ENCODE peak calls at places on chromosome 19, in nine cellular contexts. F is heart left ventricle; D is left lung; A is H9; T is CD4-positive, CD25-positive, alpha-beta regulatory T cell; M is tibial nerve; J is neural progenitor cell; R is stomach; W is right lobe of liver. B is an unnamed sample. For H3K4me1, the result is how much of the 10 kb centered on the place peaks cover.

GRCh38 chr19:44803442-44804428 is 5.2 kb upstream of the BCAM start:
- DNase-seq in F (no peak), D (no peak), A (no peak), T (no peak), M (no peak), J (no peak), R (no peak), W (no peak), B (no peak)

GRCh38 chr19:3071764-3072163 is 9.5 kb upstream of the TLE5 start:
- DNase-seq in F (no peak), D (no peak), A (no peak), T (no peak), M (no peak), J (no peak), R (no peak), W (no peak), B (no peak)

GRCh38 chr19:33472696-33473624 is 48.6 kb downstream of the PEPD start:
- DNase-seq in F (no peak), D (peak), A (no peak), T (no peak), M (no peak), J (no peak), R (no peak), W (peak), B (no peak)

GRCh38 chr19:10501971-10502523 is 1.1 kb downstream of the KEAP1 start:
- DNase-seq in F (peak), D (peak), A (peak), T (no peak), M (peak), J (peak), R (peak), W (peak), B (peak)

GRCh38 chr19:19320362-19321142 is at the start of the genes MAU2 and SUGP1:
- DNase-seq in F (peak), D (peak), A (peak), T (peak), M (peak), J (peak), R (peak), W (peak), B (peak)

GRCh38 chr19:57355916-57356315 is 4.8 kb downstream of the ZNF304 start:
- DNase-seq in F (no peak), D (no peak), A (no peak), T (no peak), M (no peak), J (no peak), R (no peak), W (no peak), B (no peak)

GRCh38 chr19:53908106-53908932 is 759 bp upstream of the CACNG7 start:
- DNase-seq in F (no peak), D (no peak), A (peak), T (peak), M (no peak), J (peak), R (peak), W (no peak), B (no peak)

GRCh38 chr19:49468746-49469447 is 5.1 kb upstream of the FLT3LG start:
- DNase-seq in F (peak), D (no peak), A (peak), T (peak), M (peak), J (peak), R (peak), W (no peak), B (no peak)

GRCh38 chr19:1624458-1624857 is 19.2 kb upstream of the UQCR11 start:
- DNase-seq in F (peak), D (no peak), A (peak), T (peak), M (no peak), J (peak), R (peak), W (no peak), B (no peak)

GRCh38 chr19:47275866-47276461 is 1.3 kb downstream of the INAFM1 start:
- DNase-seq in F (no peak), D (no peak), A (no peak), T (no peak), M (no peak), J (no peak), R (no peak), W (no peak), B (peak)

GRCh38 chr19:54448037-54448773 is 794 bp upstream of the LENG8 start:
- DNase-seq in F (peak), D (peak), A (peak), T (no peak), M (peak), J (peak), R (no peak), W (peak), B (peak)

GRCh38 chr19:927044-927706 is 1.3 kb downstream of the ARID3A start:
- DNase-seq in F (peak), D (peak), A (peak), T (no peak), M (peak), J (peak), R (peak), W (peak), B (no peak)

GRCh38 chr19:10701955-10702307 is 692 bp downstream of the QTRT1 start:
- DNase-seq in F (no peak), D (no peak), A (peak), T (no peak), M (no peak), J (peak), R (no peak), W (no peak), B (no peak)

GRCh38 chr19:50492303-50493052 is 15.8 kb upstream of the GARIN5A start:
- DNase-seq in F (peak), D (no peak), A (peak), T (no peak), M (no peak), J (peak), R (no peak), W (peak), B (peak)

GRCh38 chr19:51357952-51358351 is 8.2 kb downstream of the ETFB start:
- DNase-seq in F (no peak), D (no peak), A (no peak), T (no peak), M (no peak), J (no peak), R (no peak), W (no peak), B (no peak)

GRCh38 chr19:5820785-5821184 is 15.9 kb downstream of the NRTN start:
- DNase-seq in F (no peak), D (no peak), A (no peak), T (no peak), M (no peak), J (no peak), R (no peak), W (no peak), B (no peak)

GRCh38 chr19:1502433-1503088 is 10.3 kb downstream of the ADAMTSL5 start:
- DNase-seq in F (no peak), D (no peak), A (no peak), T (no peak), M (no peak), J (no peak), R (no peak), W (no peak), B (no peak)

GRCh38 chr19:51138549-51138979 is 3.5 kb upstream of the SIGLEC7 start:
- DNase-seq in F (no peak), D (peak), A (no peak), T (no peak), M (no peak), J (no peak), R (peak), W (peak), B (no peak)

GRCh38 chr19:44447864-44448674 is at the start of gene ZNF229:
- DNase-seq in F (peak), D (peak), A (peak), T (peak), M (peak), J (peak), R (peak), W (peak), B (peak)

GRCh38 chr19:52946322-52947310 is 16.1 kb downstream of the ZNF816 start:
- DNase-seq in F (peak), D (peak), A (peak), T (no peak), M (no peak), J (peak), R (peak), W (peak), B (peak)

GRCh38 chr19:6744381-6745288 is 5.2 kb downstream of the TRIP10 start:
- DNase-seq in F (peak), D (peak), A (no peak), T (no peak), M (peak), J (peak), R (peak), W (no peak), B (peak)

GRCh38 chr19:51030631-51031030 is 4.2 kb downstream of the KLK12 start:
- DNase-seq in F (no peak), D (no peak), A (no peak), T (no peak), M (no peak), J (no peak), R (no peak), W (no peak), B (no peak)

GRCh38 chr19:35223084-35223790 is 5.3 kb downstream of the FAM187B start:
- DNase-seq in F (no peak), D (no peak), A (no peak), T (no peak), M (no peak), J (no peak), R (no peak), W (peak), B (no peak)

GRCh38 chr19:1410136-1410786 is 2.9 kb downstream of the DAZAP1 start:
- DNase-seq in F (no peak), D (peak), A (no peak), T (no peak), M (no peak), J (no peak), R (no peak), W (no peak), B (no peak)

GRCh38 chr19:1082165-1082927 is 12.8 kb downstream of the POLR2E start:
- DNase-seq in F (peak), D (peak), A (peak), T (peak), M (no peak), J (peak), R (peak), W (peak), B (peak)

GRCh38 chr19:768424-768823 is 17.5 kb downstream of the MISP start:
- DNase-seq in F (no peak), D (no peak), A (no peak), T (no peak), M (no peak), J (no peak), R (no peak), W (no peak), B (no peak)

GRCh38 chr19:51380379-51380778 is 7.4 kb downstream of the LIM2 start:
- DNase-seq in F (no peak), D (no peak), A (no peak), T (no peak), M (no peak), J (no peak), R (no peak), W (no peak), B (no peak)

GRCh38 chr19:7427944-7428343 is 60.9 kb downstream of the PEX11G start:
- DNase-seq in F (no peak), D (no peak), A (no peak), T (no peak), M (no peak), J (no peak), R (no peak), W (no peak), B (no peak)

GRCh38 chr19:31308781-31309180 is 40.5 kb downstream of the TSHZ3 start:
- DNase-seq in F (no peak), D (no peak), A (no peak), T (no peak), M (no peak), J (no peak), R (no peak), W (no peak), B (no peak)

GRCh38 chr19:33157906-33158305 is 26.0 kb downstream of the WDR88 start:
- DNase-seq in F (no peak), D (peak), A (no peak), T (no peak), M (no peak), J (no peak), R (no peak), W (no peak), B (no peak)

GRCh38 chr19:33493401-33494275 is 28.0 kb downstream of the PEPD start:
- DNase-seq in F (no peak), D (peak), A (no peak), T (no peak), M (no peak), J (no peak), R (no peak), W (no peak), B (no peak)

GRCh38 chr19:48190288-48191284 is 20.1 kb downstream of the ZSWIM9 start:
- DNase-seq in F (no peak), D (no peak), A (peak), T (peak), M (no peak), J (peak), R (peak), W (peak), B (no peak)

GRCh38 chr19:35130761-35131720 is 3.8 kb downstream of the LGI4 start:
- DNase-seq in F (no peak), D (no peak), A (no peak), T (no peak), M (no peak), J (no peak), R (no peak), W (no peak), B (no peak)

GRCh38 chr19:39843919-39844793 is 2.0 kb downstream of the FBL start:
- DNase-seq in F (no peak), D (no peak), A (no peak), T (peak), M (no peak), J (peak), R (no peak), W (no peak), B (no peak)

GRCh38 chr19:45922281-45922680 is 7.7 kb upstream of the NANOS2 start:
- DNase-seq in F (no peak), D (no peak), A (peak), T (no peak), M (no peak), J (peak), R (no peak), W (no peak), B (no peak)

GRCh38 chr19:51637362-51637978 is 7.3 kb upstream of the SIGLEC5 start:
- DNase-seq in F (no peak), D (no peak), A (no peak), T (no peak), M (no peak), J (no peak), R (no peak), W (no peak), B (no peak)

DNA sequence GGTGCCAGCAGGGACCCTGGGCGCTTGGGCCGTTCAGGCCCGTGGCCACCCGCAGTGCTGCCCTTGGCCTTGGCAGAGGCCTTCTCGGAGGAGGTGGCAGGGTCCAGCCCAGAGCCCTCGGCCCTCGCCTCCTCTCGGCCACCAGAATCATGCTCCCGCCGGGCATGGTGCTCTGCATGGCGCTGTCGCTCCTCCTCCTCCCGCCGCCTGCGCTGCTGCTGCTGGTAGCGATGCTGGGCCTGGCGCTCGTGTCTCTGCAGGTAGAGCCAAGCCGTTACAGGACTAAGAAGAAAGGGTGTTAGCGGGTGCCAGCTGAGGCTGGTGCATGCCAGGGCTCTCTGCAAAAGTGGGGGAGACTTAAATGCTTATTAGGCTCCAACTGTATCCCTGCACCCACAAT is 9.5 kb downstream of the ANO8 start:
- DNase-seq in F (no peak), D (no peak), A (no peak), T (no peak), M (no peak), J (no peak), R (no peak), W (no peak), B (no peak)
- H3K4me1 ChIP-seq in F (under half), D (under half), A (under half), T (under half), M (under half), J (under half), R (under half), W (under half), B (under half)

GRCh38 chr19:4139614-4140236 is 13.7 kb upstream of the CREB3L3 start:
- DNase-seq in F (peak), D (peak), A (peak), T (peak), M (peak), J (peak), R (peak), W (peak), B (peak)

GRCh38 chr19:4134351-4134750 is 10.4 kb upstream of the MAP2K2 start:
- DNase-seq in F (no peak), D (no peak), A (no peak), T (no peak), M (no peak), J (no peak), R (no peak), W (no peak), B (no peak)

GRCh38 chr19:4136680-4137088 is 12.8 kb upstream of the MAP2K2 start:
- DNase-seq in F (no peak), D (no peak), A (no peak), T (no peak), M (no peak), J (no peak), R (no peak), W (no peak), B (no peak)

GRCh38 chr19:4140237-4140711 is 13.2 kb upstream of the CREB3L3 start:
- DNase-seq in F (no peak), D (no peak), A (peak), T (peak), M (no peak), J (peak), R (no peak), W (no peak), B (no peak)

DNA sequence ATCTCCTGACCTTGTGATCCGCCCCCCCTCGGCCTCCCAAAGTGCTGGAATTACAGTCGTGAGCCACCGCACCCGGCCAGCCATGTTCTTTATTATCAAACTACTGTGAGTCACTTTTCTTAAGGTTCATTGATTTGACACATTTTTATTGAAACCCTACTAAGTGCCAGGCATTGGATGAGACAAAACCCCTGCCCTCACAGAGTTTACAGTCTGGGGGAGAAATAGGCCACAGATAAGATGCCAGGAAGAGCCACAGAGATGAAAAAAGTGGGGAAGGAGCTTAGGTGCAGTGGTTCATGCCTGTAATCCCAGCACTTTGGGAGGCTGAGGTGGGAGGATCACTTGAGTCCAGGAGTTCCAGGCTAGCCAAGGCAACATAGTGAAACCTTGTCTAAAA is 14.5 kb upstream of the MAP2K2 start:
- DNase-seq in F (no peak), D (no peak), A (no peak), T (no peak), M (no peak), J (no peak), R (no peak), W (no peak), B (no peak)
- H3K4me1 ChIP-seq in F (under half), D (under half), A (under half), T (under half), M (under half), J (under half), R (under half), W (under half), B (under half)

GRCh38 chr19:17607936-17608335 is 52.5 kb downstream of the COLGALT1 start:
- DNase-seq in F (no peak), D (no peak), A (no peak), T (no peak), M (no peak), J (no peak), R (no peak), W (no peak), B (no peak)

GRCh38 chr19:17604372-17605025 is 49.0 kb downstream of the COLGALT1 start:
- DNase-seq in F (no peak), D (no peak), A (no peak), T (no peak), M (no peak), J (no peak), R (no peak), W (no peak), B (no peak)

GRCh38 chr19:17606786-17607185 is 51.3 kb downstream of the COLGALT1 start:
- DNase-seq in F (no peak), D (no peak), A (peak), T (no peak), M (no peak), J (peak), R (no peak), W (no peak), B (no peak)

GRCh38 chr19:17605117-17605516 is 49.7 kb downstream of the COLGALT1 start:
- DNase-seq in F (no peak), D (no peak), A (no peak), T (no peak), M (no peak), J (no peak), R (no peak), W (no peak), B (no peak)

GRCh38 chr19:17605761-17606745 is 50.6 kb downstream of the COLGALT1 start:
- DNase-seq in F (peak), D (peak), A (peak), T (peak), M (peak), J (peak), R (peak), W (peak), B (peak)
- H3K4me1 ChIP-seq in F (under half), D (under half), A (under half), T (under half), M (under half), J (under half), R (under half), W (under half), B (under half)

GRCh38 chr19:55494172-55494761 is 6.0 kb downstream of the SSC5D start:
- DNase-seq in F (no peak), D (peak), A (no peak), T (no peak), M (no peak), J (no peak), R (no peak), W (no peak), B (no peak)
- H3K4me1 ChIP-seq in F (under half), D (under half), A (under half), T (under half), M (under half), J (under half), R (under half), W (under half), B (under half)

GRCh38 chr19:41527079-41527478 is 48.9 kb upstream of the CEACAM21 start:
- DNase-seq in F (no peak), D (no peak), A (no peak), T (no peak), M (no peak), J (no peak), R (no peak), W (no peak), B (no peak)

GRCh38 chr19:41529484-41530183 is 46.3 kb upstream of the CEACAM21 start:
- DNase-seq in F (no peak), D (no peak), A (no peak), T (no peak), M (no peak), J (no peak), R (no peak), W (no peak), B (no peak)

GRCh38 chr19:41530761-41531301 is 45.1 kb upstream of the CEACAM21 start:
- DNase-seq in F (no peak), D (no peak), A (no peak), T (no peak), M (no peak), J (no peak), R (no peak), W (no peak), B (no peak)

GRCh38 chr19:41530184-41530534 is 45.8 kb upstream of the CEACAM21 start:
- DNase-seq in F (no peak), D (no peak), A (no peak), T (no peak), M (no peak), J (no peak), R (no peak), W (no peak), B (no peak)

GRCh38 chr19:41528106-41528505 is 47.9 kb upstream of the CEACAM21 start:
- DNase-seq in F (no peak), D (no peak), A (no peak), T (no peak), M (no peak), J (no peak), R (no peak), W (no peak), B (no peak)
- H3K4me1 ChIP-seq in F (under half), D (half or more), A (under half), T (under half), M (under half), J (under half), R (under half), W (under half), B (under half)

DNA sequence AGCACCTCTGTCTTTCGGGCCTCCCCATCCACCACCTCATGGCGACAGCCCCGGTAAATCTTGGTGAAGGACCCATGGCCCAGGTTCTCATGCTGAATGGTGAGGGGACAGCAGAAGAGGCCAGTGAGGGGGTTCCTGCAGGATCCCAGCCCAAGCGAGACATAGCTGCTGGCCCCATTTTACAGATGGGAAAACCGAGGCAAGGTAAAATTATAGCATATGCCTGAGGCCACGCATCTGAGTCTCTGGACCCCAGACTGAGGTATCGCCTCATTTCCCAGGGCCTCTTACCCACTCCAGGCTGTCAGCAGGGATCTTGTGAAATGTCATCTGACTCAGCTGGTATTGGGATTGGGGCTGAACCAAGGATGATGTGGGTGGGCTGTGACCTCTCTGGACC is 9.8 kb downstream of the JAK3 start:
- DNase-seq in F (no peak), D (no peak), A (no peak), T (no peak), M (no peak), J (no peak), R (no peak), W (no peak), B (no peak)
- H3K4me1 ChIP-seq in F (under half), D (under half), A (under half), T (under half), M (under half), J (under half), R (under half), W (under half), B (under half)